ENCODE peak calls at places on chromosomes 5 and 9, in four cellular contexts. K is spleen; Q is GM12891; D is activated T-helper 1 cell treated with anti-CD3 and anti-CD28 coated beads, Interleukin-12 subunit alpha, Interleukin-12 subunit beta, Interleukin-2, Interleukin-4 antibody, amounts not matched to agents 30 ng/mL and 10 ng/mL and 1 ng/mL, durations not matched to agents 14 hours and 24 hours and 36 hours. H is an unnamed sample.

GRCh38 chr5:82011761-82012160 is 39.9 kb downstream of the ATG10 start:
- DNase-seq in D (no peak), K (no peak), Q (no peak), H (no peak)

GRCh38 chr9:37575511-37575914 is 667 bp downstream of the FBXO10 start:
- DNase-seq in D (no peak), Q (no peak), K (no peak), H (no peak)

GRCh38 chr5:1754531-1755220 is 45.0 kb downstream of the MRPL36 start:
- DNase-seq in Q (no peak), K (no peak), D (no peak), H (no peak)

GRCh38 chr9:93475856-93476255 is 22.5 kb upstream of the FAM120AOS start:
- DNase-seq in D (no peak), K (no peak), Q (no peak), H (no peak)

GRCh38 chr9:96420468-96421219 is 2.5 kb upstream of the ZNF367 start:
- DNase-seq in K (no peak), D (no peak), Q (no peak), H (peak; percentile 36)

GRCh38 chr9:132126837-132127236 is 35.0 kb upstream of the NTNG2 start:
- DNase-seq in Q (no peak), D (no peak), K (no peak), H (no peak)

GRCh38 chr5:132510076-132510475 is 19.5 kb upstream of the IRF1 start:
- DNase-seq in K (no peak), D (no peak), Q (no peak), H (no peak)

GRCh38 chr9:110303136-110303535 is 34.5 kb downstream of the TXNDC8 start:
- DNase-seq in Q (no peak), K (no peak), D (no peak), H (no peak)

GRCh38 chr5:40743771-40744170 is 12.0 kb downstream of the TTC33 start:
- DNase-seq in K (no peak), D (no peak), Q (no peak), H (no peak)

GRCh38 chr5:40681351-40682311 is 1.9 kb downstream of the PTGER4 start:
- DNase-seq in Q (no peak), D (peak; percentile 41), K (peak; percentile 93), H (peak; percentile 19)

GRCh38 chr5:158288258-158288657 is 429.3 kb upstream of the CLINT1 start:
- DNase-seq in K (no peak), Q (no peak), D (no peak), H (no peak)

GRCh38 chr5:435961-436640 is 6.9 kb upstream of the EXOC3 start:
- DNase-seq in D (no peak), K (peak; percentile 63), Q (no peak), H (no peak)